ENCODE peak calls at places on chromosomes 12 and 14, in eight cellular contexts. D is ovary, V is GM06990, X is IMR-90, E is heart right ventricle, C is Panc1, Y is psoas muscle, U is astrocyte of the spinal cord. T is an unnamed sample.

GRCh38 chr14:96100171-96101064 is 61.3 kb downstream of the C14orf132 start:
- DNase-seq in D (peak), V (peak), X (peak), E (peak), C (peak), Y (peak), U (peak), T (peak)

GRCh38 chr12:46177020-46177419 is 91.8 kb downstream of the SLC38A1 start:
- DNase-seq in D (no peak), V (peak), X (no peak), E (no peak), C (no peak), Y (no peak), U (no peak), T (no peak)

GRCh38 chr12:116594325-116595038 is 35.3 kb downstream of the MAP1LC3B2 start:
- DNase-seq in D (no peak), V (peak), X (no peak), E (peak), C (no peak), Y (no peak), U (no peak), T (no peak)

GRCh38 chr14:75604979-75605825 is 26.8 kb downstream of the FLVCR2 start:
- DNase-seq in D (no peak), V (no peak), X (no peak), E (peak), C (no peak), Y (no peak), U (peak), T (no peak)

GRCh38 chr12:46516933-46517578 is 144.5 kb upstream of the SLC38A2 start:
- DNase-seq in D (no peak), V (peak), X (no peak), E (no peak), C (no peak), Y (no peak), U (no peak), T (peak)

GRCh38 chr14:49895480-49895879 is 2.6 kb downstream of the ARF6 start:
- DNase-seq in D (no peak), V (no peak), X (no peak), E (no peak), C (no peak), Y (no peak), U (no peak), T (no peak)

GRCh38 chr12:130916251-130916911 is 37.3 kb upstream of the ADGRD1 start:
- DNase-seq in D (peak), V (peak), X (peak), E (peak), C (peak), Y (peak), U (peak), T (peak)

GRCh38 chr12:19288603-19289244 is 150.6 kb upstream of the AEBP2 start:
- DNase-seq in D (no peak), V (no peak), X (peak), E (no peak), C (no peak), Y (no peak), U (peak), T (peak)

GRCh38 chr12:62671321-62671720 is 204.7 kb downstream of the MON2 start:
- DNase-seq in D (no peak), V (no peak), X (no peak), E (no peak), C (no peak), Y (no peak), U (no peak), T (no peak)

GRCh38 chr12:116559080-116559329 is 176 bp upstream of the MAP1LC3B2 start:
- DNase-seq in D (no peak), V (no peak), X (no peak), E (no peak), C (no peak), Y (no peak), U (no peak), T (peak)

GRCh38 chr14:96104469-96105057 is 65.4 kb downstream of the C14orf132 start:
- DNase-seq in D (peak), V (peak), X (peak), E (peak), C (no peak), Y (peak), U (peak), T (no peak)

GRCh38 chr14:72613975-72614319 is 280.0 kb downstream of the DPF3 start:
- DNase-seq in D (no peak), V (no peak), X (no peak), E (no peak), C (no peak), Y (no peak), U (no peak), T (no peak)

GRCh38 chr14:92500491-92500941 is 13.1 kb upstream of the RIN3 start:
- DNase-seq in D (no peak), V (no peak), X (no peak), E (no peak), C (no peak), Y (no peak), U (peak), T (no peak)

GRCh38 chr14:75438486-75439080 is 10.8 kb downstream of the JDP2 start:
- DNase-seq in D (no peak), V (no peak), X (no peak), E (no peak), C (no peak), Y (no peak), U (no peak), T (no peak)

GRCh38 chr14:94893411-94894160 is 123.7 kb upstream of the GSC start:
- DNase-seq in D (no peak), V (no peak), X (no peak), E (no peak), C (no peak), Y (no peak), U (no peak), T (no peak)

GRCh38 chr12:4609071-4609470 is 39.8 kb downstream of the AKAP3 start:
- DNase-seq in D (no peak), V (no peak), X (no peak), E (no peak), C (no peak), Y (no peak), U (no peak), T (no peak)

GRCh38 chr12:25241171-25242020 is 9.3 kb downstream of the KRAS start:
- DNase-seq in D (no peak), V (no peak), X (peak), E (no peak), C (peak), Y (no peak), U (peak), T (no peak)

GRCh38 chr12:50026691-50027090 is 1.4 kb upstream of the RACGAP1 start:
- DNase-seq in D (no peak), V (no peak), X (no peak), E (no peak), C (no peak), Y (no peak), U (no peak), T (no peak)

GRCh38 chr12:54053625-54054441 is at the start of gene HOXC4:
- DNase-seq in D (peak), V (no peak), X (peak), E (no peak), C (no peak), Y (no peak), U (peak), T (peak)

GRCh38 chr12:868722-869121 is 80.8 kb downstream of the RAD52 start:
- DNase-seq in D (no peak), V (no peak), X (no peak), E (no peak), C (no peak), Y (no peak), U (no peak), T (no peak)

GRCh38 chr12:43029971-43030370 is 440.4 kb upstream of the PRICKLE1 start:
- DNase-seq in D (no peak), V (no peak), X (peak), E (no peak), C (no peak), Y (no peak), U (peak), T (no peak)

GRCh38 chr14:83541147-83541546 is 1988.8 kb upstream of the FLRT2 start:
- DNase-seq in D (no peak), V (no peak), X (no peak), E (no peak), C (no peak), Y (no peak), U (no peak), T (no peak)

GRCh38 chr12:15886372-15887042 is 4.3 kb downstream of the STRAP start:
- DNase-seq in D (no peak), V (no peak), X (no peak), E (no peak), C (no peak), Y (no peak), U (peak), T (no peak)

GRCh38 chr14:76324133-76324532 is 51.8 kb upstream of the ESRRB start:
- DNase-seq in D (no peak), V (no peak), X (no peak), E (no peak), C (no peak), Y (no peak), U (no peak), T (no peak)

GRCh38 chr14:104182857-104183425 is 44.6 kb downstream of the KIF26A start:
- DNase-seq in D (no peak), V (no peak), X (no peak), E (no peak), C (no peak), Y (no peak), U (no peak), T (no peak)
- TF ChIP-seq CTCF in D (no peak), V (no peak), X (no peak), E (no peak), C (no peak), Y (no peak), U (no peak), T (no peak)

GRCh38 chr14:61125314-61126082 is 144.5 kb downstream of the SLC38A6 start:
- DNase-seq in D (no peak), V (no peak), X (peak), E (no peak), C (no peak), Y (no peak), U (no peak), T (no peak)
- H3K4me3 ChIP-seq in D (no peak), V (no peak), X (no peak), E (peak), C (no peak), Y (peak), U (no peak), T (no peak)

GRCh38 chr12:104827587-104827986 is 130.5 kb downstream of the SLC41A2 start:
- DNase-seq in D (no peak), V (no peak), X (no peak), E (no peak), C (no peak), Y (no peak), U (no peak), T (no peak)
- TF ChIP-seq CTCF in D (no peak), V (peak), X (peak), E (peak), C (peak), Y (peak), U (peak), T (peak)

GRCh38 chr12:55739025-55739378 is 3.9 kb upstream of the GDF11 start:
- DNase-seq in D (no peak), V (no peak), X (no peak), E (no peak), C (no peak), Y (no peak), U (no peak), T (no peak)
- H3K4me3 ChIP-seq in D (no peak), V (no peak), X (peak), E (peak), C (peak), Y (peak), U (no peak), T (no peak)

GRCh38 chr12:47549258-47549657 is 156.6 kb downstream of the RPAP3 start:
- DNase-seq in D (no peak), V (no peak), X (no peak), E (no peak), C (no peak), Y (no peak), U (no peak), T (no peak)

GRCh38 chr12:47545938-47546609 is 159.8 kb downstream of the RPAP3 start:
- DNase-seq in D (no peak), V (no peak), X (no peak), E (no peak), C (no peak), Y (no peak), U (no peak), T (no peak)

GRCh38 chr12:47551426-47551851 is 154.4 kb downstream of the RPAP3 start:
- DNase-seq in D (no peak), V (no peak), X (peak), E (peak), C (no peak), Y (no peak), U (no peak), T (no peak)

DNA sequence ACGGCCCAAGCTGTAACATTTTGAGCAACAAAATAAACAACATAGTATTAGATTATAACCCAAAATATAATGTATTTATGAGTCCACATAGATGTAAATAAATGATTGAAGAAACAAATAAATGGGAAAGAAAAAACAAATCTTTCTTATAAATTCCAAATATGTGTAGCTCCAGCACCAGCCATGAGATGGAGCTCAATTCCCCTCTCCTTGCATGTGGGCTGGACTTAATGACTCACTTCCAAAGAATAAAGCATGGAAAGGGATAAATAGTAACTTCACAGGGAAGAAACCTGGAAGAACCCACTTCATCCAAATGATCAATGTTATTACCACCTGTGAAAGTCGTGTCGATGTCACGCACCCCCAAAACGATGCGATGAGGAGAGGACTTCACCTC is 158.8 kb downstream of the RPAP3 start:
- DNase-seq in D (no peak), V (no peak), X (peak), E (no peak), C (no peak), Y (no peak), U (peak), T (no peak)
- TF ChIP-seq CTCF in D (no peak), V (no peak), X (peak), E (no peak), C (peak), Y (no peak), U (peak), T (no peak)

GRCh38 chr14:23538785-23539184 is 12.8 kb downstream of the ZFHX2 start:
- DNase-seq in D (no peak), V (no peak), X (peak), E (peak), C (no peak), Y (no peak), U (peak), T (no peak)
- H3K4me3 ChIP-seq in D (no peak), V (no peak), X (no peak), E (no peak), C (no peak), Y (no peak), U (no peak), T (no peak)

GRCh38 chr14:86153480-86153879 is 623.5 kb downstream of the FLRT2 start:
- DNase-seq in D (no peak), V (no peak), X (no peak), E (no peak), C (no peak), Y (no peak), U (no peak), T (no peak)
- TF ChIP-seq CTCF in D (no peak), V (no peak), X (no peak), E (no peak), C (peak), Y (no peak), U (no peak), T (peak)

DNA sequence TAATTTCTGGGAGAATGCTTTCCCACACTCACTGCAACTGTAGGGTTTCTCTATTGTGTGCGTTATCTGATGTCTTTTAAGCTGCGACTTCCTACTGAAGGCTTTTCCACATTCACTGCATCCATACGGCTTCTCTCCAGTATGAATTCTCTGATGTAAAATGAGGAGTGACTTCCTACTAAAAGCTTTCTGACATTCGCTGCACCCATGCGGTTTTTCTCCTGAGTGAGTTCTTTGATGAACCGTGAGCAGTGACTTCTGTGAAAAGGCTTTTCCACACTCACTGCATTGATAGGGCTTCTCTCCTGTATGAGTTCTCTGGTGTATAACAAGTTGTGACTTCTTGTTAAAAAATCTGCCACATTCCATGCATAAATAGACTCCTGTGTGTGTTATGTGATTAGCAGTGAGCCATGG is 29.7 kb downstream of the ZNF605 start:
- DNase-seq in D (no peak), V (no peak), X (no peak), E (no peak), C (no peak), Y (no peak), U (peak), T (no peak)
- H3K4me3 ChIP-seq in D (no peak), V (no peak), X (no peak), E (no peak), C (no peak), Y (no peak), U (no peak), T (no peak)

GRCh38 chr12:30286345-30286926 is 409.2 kb downstream of the IPO8 start:
- DNase-seq in D (no peak), V (no peak), X (peak), E (no peak), C (no peak), Y (no peak), U (peak), T (no peak)
- TF ChIP-seq CTCF in D (no peak), V (peak), X (peak), E (peak), C (peak), Y (peak), U (peak), T (peak)